ENCODE peak calls at places on chromosomes 16 and 17, in four cellular contexts. One of them, this sample, is unnamed.

GRCh38 chr17:81400939-81401726 is 5.9 kb downstream of the BAHCC1 start:
- DNase-seq in Calu3: no peak
- DNase-seq in heart left ventricle: no peak
- DNase-seq in PC-9: no peak
- DNase-seq in this sample: no peak

GRCh38 chr17:35930211-35931065 is at the start of gene RDM1:
- DNase-seq in Calu3: peak; percentile 91
- DNase-seq in heart left ventricle: peak; percentile 80
- DNase-seq in PC-9: peak; percentile 88
- DNase-seq in this sample: peak; percentile 90

GRCh38 chr17:68686108-68686988 is 85.2 kb upstream of the FAM20A start:
- DNase-seq in Calu3: no peak
- DNase-seq in heart left ventricle: no peak
- DNase-seq in PC-9: no peak
- DNase-seq in this sample: no peak

GRCh38 chr16:3173892-3174617 is 13.9 kb upstream of the OR1F1 start:
- DNase-seq in Calu3: peak; percentile 43
- DNase-seq in heart left ventricle: peak; percentile 37
- DNase-seq in PC-9: no peak
- DNase-seq in this sample: peak; percentile 70

GRCh38 chr16:12729448-12729847 is 74.2 kb downstream of the CPPED1 start:
- DNase-seq in Calu3: no peak
- DNase-seq in heart left ventricle: no peak
- DNase-seq in PC-9: no peak
- DNase-seq in this sample: no peak

GRCh38 chr17:4490109-4490591 is 8.5 kb upstream of the SPNS2 start:
- DNase-seq in Calu3: no peak
- DNase-seq in heart left ventricle: no peak
- DNase-seq in PC-9: peak; percentile 67
- DNase-seq in this sample: no peak

GRCh38 chr16:71367243-71367976 is 8.9 kb downstream of the CALB2 start:
- DNase-seq in Calu3: peak; percentile 83
- DNase-seq in heart left ventricle: no peak
- DNase-seq in PC-9: peak; percentile 44
- DNase-seq in this sample: peak; percentile 87

GRCh38 chr16:57680842-57681241 is 12.7 kb downstream of the ADGRG3 start:
- DNase-seq in Calu3: no peak
- DNase-seq in heart left ventricle: no peak
- DNase-seq in PC-9: no peak
- DNase-seq in this sample: no peak

This sample was measured in DMS53.